ENCODE peak calls at places on chromosomes 11 and 22, in ten cellular contexts. One of them, this sample, is unnamed.

GRCh38 chr22:46421272-46421671 is 85.8 kb downstream of the TRMU start:
- DNase-seq in HFF-Myc: no peak
- DNase-seq in stimulated activated CD4-positive, alpha-beta T cell treated with anti-CD3 and anti-CD28 coated beads, Interleukin-4, amount 100 ng/mL, for 48 hours: no peak
- DNase-seq in amniotic stem cell: no peak
- DNase-seq in NCI-H1092 treated with DMSO at 0.1 percent for 48 hours: no peak
- DNase-seq in left lung: no peak
- DNase-seq in activated T-helper 9 cell treated with anti-CD3 and anti-CD28 coated beads, Interleukin-2, amount 50 U/mL, for 16 hours: no peak
- DNase-seq in activated CD4-positive, alpha-beta T cell treated with anti-CD3 and anti-CD28 coated beads, Interleukin-2, amount 10 ng/mL, durations not matched to agents 24 days and 14 days: no peak
- DNase-seq in thoracic aorta: no peak
- DNase-seq in left kidney: peak
- DNase-seq in this sample: no peak

GRCh38 chr11:14336507-14337503 is 22.2 kb downstream of the RRAS2 start:
- DNase-seq in stimulated activated CD4-positive, alpha-beta T cell treated with anti-CD3 and anti-CD28 coated beads, Interleukin-4, amount 100 ng/mL, for 48 hours: no peak
- DNase-seq in activated CD4-positive, alpha-beta T cell treated with anti-CD3 and anti-CD28 coated beads, Interleukin-2, amount 10 ng/mL, durations not matched to agents 24 days and 14 days: peak
- DNase-seq in thoracic aorta: no peak
- DNase-seq in left kidney: no peak
- DNase-seq in HFF-Myc: peak
- DNase-seq in activated T-helper 9 cell treated with anti-CD3 and anti-CD28 coated beads, Interleukin-2, amount 50 U/mL, for 16 hours: no peak
- DNase-seq in amniotic stem cell: peak
- DNase-seq in left lung: no peak
- DNase-seq in NCI-H1092 treated with DMSO at 0.1 percent for 48 hours: no peak
- DNase-seq in this sample: peak

GRCh38 chr11:20355221-20356219 is 8.0 kb upstream of the HTATIP2 start:
- DNase-seq in NCI-H1092 treated with DMSO at 0.1 percent for 48 hours: peak
- DNase-seq in activated T-helper 9 cell treated with anti-CD3 and anti-CD28 coated beads, Interleukin-2, amount 50 U/mL, for 16 hours: no peak
- DNase-seq in HFF-Myc: no peak
- DNase-seq in stimulated activated CD4-positive, alpha-beta T cell treated with anti-CD3 and anti-CD28 coated beads, Interleukin-4, amount 100 ng/mL, for 48 hours: no peak
- DNase-seq in thoracic aorta: no peak
- DNase-seq in activated CD4-positive, alpha-beta T cell treated with anti-CD3 and anti-CD28 coated beads, Interleukin-2, amount 10 ng/mL, durations not matched to agents 24 days and 14 days: peak
- DNase-seq in left kidney: peak
- DNase-seq in amniotic stem cell: no peak
- DNase-seq in left lung: no peak
- DNase-seq in this sample: no peak

GRCh38 chr11:110665689-110666465 is 46.4 kb downstream of the ARHGAP20 start:
- DNase-seq in amniotic stem cell: no peak
- DNase-seq in left lung: no peak
- DNase-seq in left kidney: no peak
- DNase-seq in activated T-helper 9 cell treated with anti-CD3 and anti-CD28 coated beads, Interleukin-2, amount 50 U/mL, for 16 hours: no peak
- DNase-seq in HFF-Myc: no peak
- DNase-seq in activated CD4-positive, alpha-beta T cell treated with anti-CD3 and anti-CD28 coated beads, Interleukin-2, amount 10 ng/mL, durations not matched to agents 24 days and 14 days: no peak
- DNase-seq in stimulated activated CD4-positive, alpha-beta T cell treated with anti-CD3 and anti-CD28 coated beads, Interleukin-4, amount 100 ng/mL, for 48 hours: no peak
- DNase-seq in NCI-H1092 treated with DMSO at 0.1 percent for 48 hours: no peak
- DNase-seq in thoracic aorta: no peak
- DNase-seq in this sample: no peak

GRCh38 chr11:47409440-47410403 is 1.3 kb downstream of the SLC39A13 start:
- DNase-seq in activated CD4-positive, alpha-beta T cell treated with anti-CD3 and anti-CD28 coated beads, Interleukin-2, amount 10 ng/mL, durations not matched to agents 24 days and 14 days: no peak
- DNase-seq in stimulated activated CD4-positive, alpha-beta T cell treated with anti-CD3 and anti-CD28 coated beads, Interleukin-4, amount 100 ng/mL, for 48 hours: no peak
- DNase-seq in activated T-helper 9 cell treated with anti-CD3 and anti-CD28 coated beads, Interleukin-2, amount 50 U/mL, for 16 hours: no peak
- DNase-seq in left lung: no peak
- DNase-seq in NCI-H1092 treated with DMSO at 0.1 percent for 48 hours: no peak
- DNase-seq in HFF-Myc: no peak
- DNase-seq in thoracic aorta: no peak
- DNase-seq in amniotic stem cell: no peak
- DNase-seq in left kidney: no peak
- DNase-seq in this sample: no peak

GRCh38 chr11:57502376-57502775 is 13.1 kb downstream of the SLC43A1 start:
- DNase-seq in NCI-H1092 treated with DMSO at 0.1 percent for 48 hours: no peak
- DNase-seq in left kidney: no peak
- DNase-seq in activated CD4-positive, alpha-beta T cell treated with anti-CD3 and anti-CD28 coated beads, Interleukin-2, amount 10 ng/mL, durations not matched to agents 24 days and 14 days: no peak
- DNase-seq in left lung: no peak
- DNase-seq in thoracic aorta: no peak
- DNase-seq in amniotic stem cell: no peak
- DNase-seq in activated T-helper 9 cell treated with anti-CD3 and anti-CD28 coated beads, Interleukin-2, amount 50 U/mL, for 16 hours: no peak
- DNase-seq in HFF-Myc: no peak
- DNase-seq in stimulated activated CD4-positive, alpha-beta T cell treated with anti-CD3 and anti-CD28 coated beads, Interleukin-4, amount 100 ng/mL, for 48 hours: no peak
- DNase-seq in this sample: no peak

GRCh38 chr11:123158609-123159008 is 36.4 kb downstream of the CLMP start:
- DNase-seq in amniotic stem cell: no peak
- DNase-seq in stimulated activated CD4-positive, alpha-beta T cell treated with anti-CD3 and anti-CD28 coated beads, Interleukin-4, amount 100 ng/mL, for 48 hours: no peak
- DNase-seq in left kidney: no peak
- DNase-seq in HFF-Myc: no peak
- DNase-seq in activated CD4-positive, alpha-beta T cell treated with anti-CD3 and anti-CD28 coated beads, Interleukin-2, amount 10 ng/mL, durations not matched to agents 24 days and 14 days: no peak
- DNase-seq in left lung: no peak
- DNase-seq in NCI-H1092 treated with DMSO at 0.1 percent for 48 hours: no peak
- DNase-seq in thoracic aorta: no peak
- DNase-seq in activated T-helper 9 cell treated with anti-CD3 and anti-CD28 coated beads, Interleukin-2, amount 50 U/mL, for 16 hours: no peak
- DNase-seq in this sample: no peak

GRCh38 chr11:7671807-7672206 is 1.5 kb downstream of the CYB5R2 start:
- DNase-seq in amniotic stem cell: no peak
- DNase-seq in left kidney: no peak
- DNase-seq in activated T-helper 9 cell treated with anti-CD3 and anti-CD28 coated beads, Interleukin-2, amount 50 U/mL, for 16 hours: no peak
- DNase-seq in activated CD4-positive, alpha-beta T cell treated with anti-CD3 and anti-CD28 coated beads, Interleukin-2, amount 10 ng/mL, durations not matched to agents 24 days and 14 days: no peak
- DNase-seq in HFF-Myc: no peak
- DNase-seq in NCI-H1092 treated with DMSO at 0.1 percent for 48 hours: no peak
- DNase-seq in stimulated activated CD4-positive, alpha-beta T cell treated with anti-CD3 and anti-CD28 coated beads, Interleukin-4, amount 100 ng/mL, for 48 hours: peak
- DNase-seq in left lung: no peak
- DNase-seq in thoracic aorta: no peak
- DNase-seq in this sample: no peak

GRCh38 chr22:35537252-35537651 is 3.4 kb upstream of the RASD2 start:
- DNase-seq in left kidney: no peak
- DNase-seq in stimulated activated CD4-positive, alpha-beta T cell treated with anti-CD3 and anti-CD28 coated beads, Interleukin-4, amount 100 ng/mL, for 48 hours: no peak
- DNase-seq in activated CD4-positive, alpha-beta T cell treated with anti-CD3 and anti-CD28 coated beads, Interleukin-2, amount 10 ng/mL, durations not matched to agents 24 days and 14 days: no peak
- DNase-seq in amniotic stem cell: no peak
- DNase-seq in NCI-H1092 treated with DMSO at 0.1 percent for 48 hours: no peak
- DNase-seq in HFF-Myc: no peak
- DNase-seq in left lung: no peak
- DNase-seq in activated T-helper 9 cell treated with anti-CD3 and anti-CD28 coated beads, Interleukin-2, amount 50 U/mL, for 16 hours: no peak
- DNase-seq in thoracic aorta: no peak
- DNase-seq in this sample: no peak

This sample was measured in HS-27A.